ENCODE peak calls at places on chromosomes 7 and 10, in five cellular contexts. One of them, this sample, is unnamed.

GRCh38 chr10:102418612-102419560 is at the start of gene PSD:
- DNase-seq in GM12865: no peak
- DNase-seq in SW 1271: no peak
- DNase-seq in stimulated activated effector memory CD8-positive, alpha-beta T cell treated with anti-CD3 and anti-CD28 coated beads, Interleukin-12 subunit alpha, Interleukin-12 subunit beta, amount 100 ng/mL, for 72 hours: no peak
- DNase-seq in AG04449: no peak
- DNase-seq in this sample: no peak

GRCh38 chr10:112307631-112308502 is 24.7 kb downstream of the TECTB start:
- DNase-seq in GM12865: peak
- DNase-seq in SW 1271: no peak
- DNase-seq in stimulated activated effector memory CD8-positive, alpha-beta T cell treated with anti-CD3 and anti-CD28 coated beads, Interleukin-12 subunit alpha, Interleukin-12 subunit beta, amount 100 ng/mL, for 72 hours: peak
- DNase-seq in AG04449: peak
- DNase-seq in this sample: no peak

GRCh38 chr7:22564511-22565045 is 64.6 kb upstream of the STEAP1B start:
- DNase-seq in GM12865: no peak
- DNase-seq in SW 1271: peak
- DNase-seq in stimulated activated effector memory CD8-positive, alpha-beta T cell treated with anti-CD3 and anti-CD28 coated beads, Interleukin-12 subunit alpha, Interleukin-12 subunit beta, amount 100 ng/mL, for 72 hours: no peak
- DNase-seq in AG04449: no peak
- DNase-seq in this sample: no peak

GRCh38 chr10:29618341-29619171 is 16.2 kb downstream of the SVIL start:
- DNase-seq in GM12865: no peak
- DNase-seq in SW 1271: no peak
- DNase-seq in stimulated activated effector memory CD8-positive, alpha-beta T cell treated with anti-CD3 and anti-CD28 coated beads, Interleukin-12 subunit alpha, Interleukin-12 subunit beta, amount 100 ng/mL, for 72 hours: no peak
- DNase-seq in AG04449: no peak
- DNase-seq in this sample: no peak

GRCh38 chr10:70440296-70441160 is 953 bp downstream of the NODAL start:
- DNase-seq in GM12865: no peak
- DNase-seq in SW 1271: no peak
- DNase-seq in stimulated activated effector memory CD8-positive, alpha-beta T cell treated with anti-CD3 and anti-CD28 coated beads, Interleukin-12 subunit alpha, Interleukin-12 subunit beta, amount 100 ng/mL, for 72 hours: no peak
- DNase-seq in AG04449: no peak
- DNase-seq in this sample: no peak

GRCh38 chr7:25288536-25289283 is 60.4 kb upstream of the NPVF start:
- DNase-seq in GM12865: no peak
- DNase-seq in SW 1271: no peak
- DNase-seq in stimulated activated effector memory CD8-positive, alpha-beta T cell treated with anti-CD3 and anti-CD28 coated beads, Interleukin-12 subunit alpha, Interleukin-12 subunit beta, amount 100 ng/mL, for 72 hours: no peak
- DNase-seq in AG04449: no peak
- DNase-seq in this sample: no peak

GRCh38 chr7:30923009-30923773 is 11.5 kb downstream of the AQP1 start:
- DNase-seq in GM12865: no peak
- DNase-seq in SW 1271: no peak
- DNase-seq in stimulated activated effector memory CD8-positive, alpha-beta T cell treated with anti-CD3 and anti-CD28 coated beads, Interleukin-12 subunit alpha, Interleukin-12 subunit beta, amount 100 ng/mL, for 72 hours: no peak
- DNase-seq in AG04449: no peak
- DNase-seq in this sample: no peak

GRCh38 chr7:5677538-5678294 is 103.7 kb downstream of the RNF216 start:
- DNase-seq in GM12865: peak
- DNase-seq in SW 1271: peak
- DNase-seq in stimulated activated effector memory CD8-positive, alpha-beta T cell treated with anti-CD3 and anti-CD28 coated beads, Interleukin-12 subunit alpha, Interleukin-12 subunit beta, amount 100 ng/mL, for 72 hours: no peak
- DNase-seq in AG04449: no peak
- DNase-seq in this sample: peak

GRCh38 chr10:11009471-11010308 is 8.0 kb upstream of the CELF2 start:
- DNase-seq in GM12865: no peak
- DNase-seq in SW 1271: no peak
- DNase-seq in stimulated activated effector memory CD8-positive, alpha-beta T cell treated with anti-CD3 and anti-CD28 coated beads, Interleukin-12 subunit alpha, Interleukin-12 subunit beta, amount 100 ng/mL, for 72 hours: no peak
- DNase-seq in AG04449: peak
- DNase-seq in this sample: no peak

GRCh38 chr10:49010831-49011230 is 71.2 kb upstream of the LRRC18 start:
- DNase-seq in GM12865: no peak
- DNase-seq in SW 1271: no peak
- DNase-seq in stimulated activated effector memory CD8-positive, alpha-beta T cell treated with anti-CD3 and anti-CD28 coated beads, Interleukin-12 subunit alpha, Interleukin-12 subunit beta, amount 100 ng/mL, for 72 hours: no peak
- DNase-seq in AG04449: no peak
- DNase-seq in this sample: no peak

GRCh38 chr7:147774461-147774860 is 816.1 kb upstream of the C7orf33 start:
- DNase-seq in GM12865: no peak
- DNase-seq in SW 1271: no peak
- DNase-seq in stimulated activated effector memory CD8-positive, alpha-beta T cell treated with anti-CD3 and anti-CD28 coated beads, Interleukin-12 subunit alpha, Interleukin-12 subunit beta, amount 100 ng/mL, for 72 hours: no peak
- DNase-seq in AG04449: no peak
- DNase-seq in this sample: no peak

GRCh38 chr10:508726-509125 is 180.7 kb downstream of the DIP2C start:
- DNase-seq in GM12865: no peak
- DNase-seq in SW 1271: no peak
- DNase-seq in stimulated activated effector memory CD8-positive, alpha-beta T cell treated with anti-CD3 and anti-CD28 coated beads, Interleukin-12 subunit alpha, Interleukin-12 subunit beta, amount 100 ng/mL, for 72 hours: no peak
- DNase-seq in AG04449: no peak
- DNase-seq in this sample: no peak